ENCODE peak calls at places on chromosome 16, in seven cellular contexts. One of them, this sample, is unnamed.

GRCh38 chr16:88681709-88682451 is 4.4 kb downstream of the SNAI3 start:
- DNase-seq in breast epithelium: no peak
- DNase-seq in stomach: peak; percentile 69
- DNase-seq in K562: no peak
- DNase-seq in HCT116: no peak
- DNase-seq in prostate gland: no peak
- DNase-seq in endothelial cell of umbilical vein: no peak
- DNase-seq in this sample: no peak

GRCh38 chr16:67394271-67395104 is 1.2 kb upstream of the TPPP3 start:
- DNase-seq in breast epithelium: no peak
- DNase-seq in stomach: no peak
- DNase-seq in K562: no peak
- DNase-seq in HCT116: no peak
- DNase-seq in prostate gland: no peak
- DNase-seq in endothelial cell of umbilical vein: no peak
- DNase-seq in this sample: peak; percentile 74

GRCh38 chr16:17171250-17172143 is 299.3 kb downstream of the XYLT1 start:
- DNase-seq in breast epithelium: no peak
- DNase-seq in stomach: peak; percentile 43
- DNase-seq in K562: no peak
- DNase-seq in HCT116: no peak
- DNase-seq in prostate gland: no peak
- DNase-seq in endothelial cell of umbilical vein: no peak
- DNase-seq in this sample: no peak

GRCh38 chr16:81745704-81746558 is 33.2 kb upstream of the PLCG2 start:
- DNase-seq in breast epithelium: peak; percentile 68
- DNase-seq in stomach: peak; percentile 71
- DNase-seq in K562: peak; percentile 88
- DNase-seq in HCT116: peak; percentile 42
- DNase-seq in prostate gland: peak; percentile 50
- DNase-seq in endothelial cell of umbilical vein: peak; percentile 59
- DNase-seq in this sample: no peak

GRCh38 chr16:84308120-84308519 is 13.4 kb downstream of the WFDC1 start:
- DNase-seq in breast epithelium: no peak
- DNase-seq in stomach: peak; percentile 32
- DNase-seq in K562: peak; percentile 60
- DNase-seq in HCT116: peak; percentile 63
- DNase-seq in prostate gland: no peak
- DNase-seq in endothelial cell of umbilical vein: peak; percentile 15
- DNase-seq in this sample: no peak

GRCh38 chr16:49463529-49463928 is 89.9 kb downstream of the C16orf78 start:
- DNase-seq in breast epithelium: no peak
- DNase-seq in stomach: peak; percentile 44
- DNase-seq in K562: no peak
- DNase-seq in HCT116: no peak
- DNase-seq in prostate gland: no peak
- DNase-seq in endothelial cell of umbilical vein: no peak
- DNase-seq in this sample: peak; percentile 39

GRCh38 chr16:77335652-77336234 is 99.1 kb downstream of the ADAMTS18 start:
- DNase-seq in breast epithelium: no peak
- DNase-seq in stomach: no peak
- DNase-seq in K562: no peak
- DNase-seq in HCT116: no peak
- DNase-seq in prostate gland: no peak
- DNase-seq in endothelial cell of umbilical vein: no peak
- DNase-seq in this sample: no peak

GRCh38 chr16:72921620-72922019 is 126.3 kb downstream of the ZFHX3 start:
- DNase-seq in breast epithelium: no peak
- DNase-seq in stomach: no peak
- DNase-seq in K562: no peak
- DNase-seq in HCT116: no peak
- DNase-seq in prostate gland: no peak
- DNase-seq in endothelial cell of umbilical vein: no peak
- DNase-seq in this sample: no peak

GRCh38 chr16:75264999-75265910 is 13.8 kb upstream of the BCAR1 start:
- DNase-seq in breast epithelium: no peak
- DNase-seq in stomach: peak; percentile 68
- DNase-seq in K562: peak; percentile 58
- DNase-seq in HCT116: no peak
- DNase-seq in prostate gland: peak; percentile 53
- DNase-seq in endothelial cell of umbilical vein: no peak
- DNase-seq in this sample: peak; percentile 81

GRCh38 chr16:75266738-75267630 is 15.6 kb upstream of the BCAR1 start:
- DNase-seq in breast epithelium: no peak
- DNase-seq in stomach: no peak
- DNase-seq in K562: no peak
- DNase-seq in HCT116: no peak
- DNase-seq in prostate gland: no peak
- DNase-seq in endothelial cell of umbilical vein: no peak
- DNase-seq in this sample: no peak

GRCh38 chr16:75264531-75264998 is 13.1 kb upstream of the BCAR1 start:
- DNase-seq in breast epithelium: no peak
- DNase-seq in stomach: no peak
- DNase-seq in K562: no peak
- DNase-seq in HCT116: no peak
- DNase-seq in prostate gland: no peak
- DNase-seq in endothelial cell of umbilical vein: peak; percentile 70
- DNase-seq in this sample: no peak

GRCh38 chr16:75265911-75266701 is 14.7 kb upstream of the BCAR1 start:
- DNase-seq in breast epithelium: peak; percentile 78
- DNase-seq in stomach: peak; percentile 89
- DNase-seq in K562: peak; percentile 95
- DNase-seq in HCT116: no peak
- DNase-seq in prostate gland: peak; percentile 37
- DNase-seq in endothelial cell of umbilical vein: peak; percentile 71
- DNase-seq in this sample: peak; percentile 83

DNA sequence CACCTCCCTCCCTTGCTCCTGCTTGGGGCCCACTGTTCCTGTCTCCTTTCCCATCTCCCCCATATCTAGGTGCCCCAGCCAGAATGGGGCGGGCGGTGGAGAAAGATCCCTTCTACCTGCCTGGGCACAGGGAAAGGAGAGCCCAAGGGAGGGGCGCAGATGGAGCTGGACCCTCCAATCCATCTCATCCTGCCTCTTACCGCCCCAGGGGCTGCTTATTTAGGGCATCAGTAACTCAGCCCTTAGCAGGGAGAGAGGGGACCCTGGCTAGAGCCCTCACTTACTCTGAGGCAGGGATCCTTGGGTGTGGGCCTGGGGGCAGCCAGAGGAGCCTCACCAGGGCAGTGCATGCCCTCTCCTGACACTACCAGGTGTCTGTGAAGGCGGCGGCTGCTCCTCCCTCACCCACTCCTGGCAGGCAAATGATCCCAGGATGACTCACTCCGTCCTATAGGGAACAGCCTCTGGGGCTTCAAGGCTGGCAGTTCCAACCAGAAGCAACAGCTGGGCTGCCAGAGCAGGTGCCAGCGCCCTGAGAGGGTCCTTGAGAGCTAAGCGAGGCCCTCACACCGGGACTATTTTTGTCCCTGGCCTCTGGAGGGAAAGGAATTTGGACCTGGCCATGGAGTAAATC is 16.3 kb upstream of the BCAR1 start:
- DNase-seq in breast epithelium: peak; percentile 81
- DNase-seq in stomach: peak; percentile 65
- DNase-seq in K562: no peak
- DNase-seq in HCT116: peak; percentile 54
- DNase-seq in prostate gland: peak; percentile 66
- DNase-seq in endothelial cell of umbilical vein: peak; percentile 64
- DNase-seq in this sample: no peak
- TF ChIP-seq POLR2A in breast epithelium: no peak
- TF ChIP-seq POLR2A in stomach: no peak
- TF ChIP-seq POLR2A in K562: no peak
- TF ChIP-seq POLR2A in HCT116: no peak
- TF ChIP-seq POLR2A in prostate gland: no peak
- TF ChIP-seq POLR2A in endothelial cell of umbilical vein: no peak
- TF ChIP-seq POLR2A in this sample: no peak

GRCh38 chr16:65684230-65684629 is 562.4 kb upstream of the CDH11 start:
- DNase-seq in breast epithelium: no peak
- DNase-seq in stomach: no peak
- DNase-seq in K562: no peak
- DNase-seq in HCT116: no peak
- DNase-seq in prostate gland: no peak
- DNase-seq in endothelial cell of umbilical vein: no peak
- DNase-seq in this sample: no peak
- TF ChIP-seq CTCF in breast epithelium: no peak
- TF ChIP-seq CTCF in stomach: no peak
- TF ChIP-seq CTCF in K562: no peak
- TF ChIP-seq CTCF in HCT116: no peak
- TF ChIP-seq CTCF in prostate gland: no peak
- TF ChIP-seq CTCF in endothelial cell of umbilical vein: no peak
- TF ChIP-seq CTCF in this sample: no peak

GRCh38 chr16:11308493-11309283 is 27.6 kb upstream of the PRM1 start:
- DNase-seq in breast epithelium: no peak
- DNase-seq in stomach: no peak
- DNase-seq in K562: peak; percentile 46
- DNase-seq in HCT116: no peak
- DNase-seq in prostate gland: no peak
- DNase-seq in endothelial cell of umbilical vein: no peak
- DNase-seq in this sample: no peak
- TF ChIP-seq POLR2AphosphoS5 in breast epithelium: no peak
- TF ChIP-seq POLR2AphosphoS5 in stomach: no peak
- TF ChIP-seq POLR2AphosphoS5 in K562: no peak
- TF ChIP-seq POLR2AphosphoS5 in HCT116: no peak
- TF ChIP-seq POLR2AphosphoS5 in prostate gland: no peak
- TF ChIP-seq POLR2AphosphoS5 in endothelial cell of umbilical vein: no peak
- TF ChIP-seq POLR2AphosphoS5 in this sample: no peak

GRCh38 chr16:1768767-1769401 is 2.5 kb downstream of the NME3 start:
- DNase-seq in breast epithelium: no peak
- DNase-seq in stomach: no peak
- DNase-seq in K562: no peak
- DNase-seq in HCT116: no peak
- DNase-seq in prostate gland: no peak
- DNase-seq in endothelial cell of umbilical vein: no peak
- DNase-seq in this sample: no peak

GRCh38 chr16:1771072-1771863 is at the start of gene NME3:
- DNase-seq in breast epithelium: peak; percentile 79
- DNase-seq in stomach: peak; percentile 81
- DNase-seq in K562: peak; percentile 71
- DNase-seq in HCT116: no peak
- DNase-seq in prostate gland: peak; percentile 69
- DNase-seq in endothelial cell of umbilical vein: peak; percentile 60
- DNase-seq in this sample: peak; percentile 88

GRCh38 chr16:1771864-1772361 is 570 bp upstream of the NME3 start:
- DNase-seq in breast epithelium: no peak
- DNase-seq in stomach: no peak
- DNase-seq in K562: no peak
- DNase-seq in HCT116: no peak
- DNase-seq in prostate gland: no peak
- DNase-seq in endothelial cell of umbilical vein: peak; percentile 25
- DNase-seq in this sample: no peak

GRCh38 chr16:1769402-1770300 is 1.7 kb downstream of the NME3 start:
- DNase-seq in breast epithelium: no peak
- DNase-seq in stomach: no peak
- DNase-seq in K562: no peak
- DNase-seq in HCT116: no peak
- DNase-seq in prostate gland: no peak
- DNase-seq in endothelial cell of umbilical vein: no peak
- DNase-seq in this sample: no peak

DNA sequence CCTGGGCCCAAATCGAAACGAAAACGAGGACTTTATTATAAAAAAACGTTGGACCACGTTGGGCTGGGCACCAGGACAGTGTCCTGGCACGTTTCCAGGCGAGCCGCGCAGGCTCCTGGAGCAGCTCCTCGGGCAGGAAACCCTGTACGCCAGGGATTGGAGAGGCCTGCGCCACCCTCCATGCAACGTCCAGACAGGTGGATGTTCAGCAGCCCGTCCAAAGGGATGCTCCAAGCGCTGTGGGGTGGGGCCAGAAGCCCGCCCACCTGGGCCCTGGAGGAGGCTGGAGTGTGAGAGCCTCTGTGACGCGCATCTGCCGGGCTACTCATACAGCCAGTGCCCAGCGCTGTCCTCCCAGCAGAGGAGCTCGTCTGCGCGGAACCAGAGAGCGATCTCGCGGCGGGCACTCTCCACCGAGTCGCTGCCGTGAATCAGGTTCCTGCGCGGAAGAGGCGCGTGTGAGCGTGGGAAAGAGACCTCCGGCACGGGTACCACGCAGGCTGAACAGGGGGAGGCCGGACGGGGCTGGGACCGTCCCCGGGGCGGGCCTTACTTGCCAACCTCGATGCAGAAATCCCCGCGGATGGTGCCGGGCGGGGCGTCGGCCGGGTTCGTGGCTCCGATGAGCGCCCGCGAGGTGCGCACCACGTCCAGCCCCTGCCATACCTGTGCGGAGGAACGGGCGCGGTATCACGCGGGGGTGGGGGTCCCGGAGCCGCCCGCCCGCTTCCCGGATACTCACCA is 843 bp downstream of the NME3 start:
- DNase-seq in breast epithelium: peak; percentile 67
- DNase-seq in stomach: peak; percentile 76
- DNase-seq in K562: no peak
- DNase-seq in HCT116: peak; percentile 62
- DNase-seq in prostate gland: peak; percentile 79
- DNase-seq in endothelial cell of umbilical vein: peak; percentile 56
- DNase-seq in this sample: no peak
- TF ChIP-seq POLR2A in breast epithelium: no peak
- TF ChIP-seq POLR2A in stomach: no peak
- TF ChIP-seq POLR2A in K562: peak; percentile 63
- TF ChIP-seq POLR2A in HCT116: no peak
- TF ChIP-seq POLR2A in prostate gland: no peak
- TF ChIP-seq POLR2A in endothelial cell of umbilical vein: no peak
- TF ChIP-seq POLR2A in this sample: no peak